ENCODE peak calls at places on chromosome 14, in seven cellular contexts. X is CD8-positive, alpha-beta memory T cell; G is A673; M is left lung; H is astrocyte; B is sigmoid colon; K is tibial artery. S is an unnamed sample.

GRCh38 chr14:70955543-70956480 is 48.6 kb downstream of the PCNX1 start:
- DNase-seq in X (peak; percentile 23), G (peak; percentile 60), M (no peak), H (no peak), B (no peak), K (no peak), S (no peak)

GRCh38 chr14:24840204-24840893 is 206.4 kb upstream of the GZMB start:
- DNase-seq in X (no peak), G (no peak), M (no peak), H (peak; percentile 24), B (no peak), K (no peak), S (no peak)

GRCh38 chr14:103909531-103910261 is 18.6 kb upstream of the TDRD9 start:
- DNase-seq in X (no peak), G (no peak), M (no peak), H (no peak), B (no peak), K (no peak), S (no peak)

GRCh38 chr14:69346710-69347109 is 51.4 kb downstream of the ERH start:
- DNase-seq in X (no peak), G (peak; percentile 48), M (no peak), H (no peak), B (no peak), K (no peak), S (no peak)

GRCh38 chr14:60212503-60213371 is 36.3 kb upstream of the PPM1A start:
- DNase-seq in X (no peak), G (no peak), M (no peak), H (no peak), B (no peak), K (no peak), S (no peak)

GRCh38 chr14:24834951-24835350 is 201.0 kb upstream of the GZMB start:
- DNase-seq in X (no peak), G (no peak), M (no peak), H (no peak), B (no peak), K (no peak), S (no peak)

GRCh38 chr14:92846162-92846897 is 52.2 kb downstream of the GOLGA5 start:
- DNase-seq in X (no peak), G (no peak), M (no peak), H (peak; percentile 79), B (no peak), K (no peak), S (no peak)

GRCh38 chr14:61466905-61467280 is 145.5 kb downstream of the PRKCH start:
- DNase-seq in X (no peak), G (no peak), M (no peak), H (no peak), B (no peak), K (no peak), S (no peak)

GRCh38 chr14:90760591-90761316 is 55.5 kb downstream of the TTC7B start:
- DNase-seq in X (no peak), G (peak; percentile 70), M (no peak), H (peak; percentile 10), B (no peak), K (no peak), S (no peak)

GRCh38 chr14:103540816-103541493 is 12.0 kb downstream of the TRMT61A start:
- DNase-seq in X (no peak), G (no peak), M (no peak), H (no peak), B (peak; percentile 72), K (no peak), S (no peak)

GRCh38 chr14:99609245-99610117 is 5.5 kb upstream of the CCDC85C start:
- DNase-seq in X (no peak), G (no peak), M (no peak), H (no peak), B (no peak), K (no peak), S (no peak)

GRCh38 chr14:22544881-22545420 is 44.1 kb downstream of the DAD1 start:
- DNase-seq in X (no peak), G (peak; percentile 67), M (no peak), H (no peak), B (no peak), K (no peak), S (no peak)

GRCh38 chr14:26597136-26598080 is at the start of gene NOVA1:
- DNase-seq in X (no peak), G (no peak), M (no peak), H (peak; percentile 18), B (peak; percentile 72), K (peak; percentile 66), S (peak; percentile 75)

GRCh38 chr14:95463173-95463901 is 53.1 kb downstream of the SYNE3 start:
- DNase-seq in X (peak; percentile 9), G (no peak), M (no peak), H (no peak), B (no peak), K (no peak), S (no peak)
- H3K4me1 ChIP-seq in X (peaks cover 59% of the 10 kb centered on the region), G (peaks cover 6% of the 10 kb centered on the region), M (no peaks in the 10 kb centered on the region), H (peaks cover 12% of the 10 kb centered on the region), B (no peaks in the 10 kb centered on the region), K (peaks cover 12% of the 10 kb centered on the region), S (no peaks in the 10 kb centered on the region)

GRCh38 chr14:105045710-105046326 is 19.4 kb downstream of the GPR132 start:
- DNase-seq in X (peak; percentile 93), G (peak; percentile 90), M (peak; percentile 91), H (no peak), B (peak; percentile 94), K (peak; percentile 91), S (peak; percentile 90)

GRCh38 chr14:105050551-105050897 is 14.7 kb downstream of the GPR132 start:
- DNase-seq in X (no peak), G (peak; percentile 52), M (no peak), H (no peak), B (peak; percentile 63), K (no peak), S (peak; percentile 80)

GRCh38 chr14:105049753-105050550 is 15.3 kb downstream of the GPR132 start:
- DNase-seq in X (no peak), G (no peak), M (no peak), H (no peak), B (no peak), K (no peak), S (no peak)

GRCh38 chr14:105046891-105047282 is 18.3 kb downstream of the GPR132 start:
- DNase-seq in X (no peak), G (no peak), M (no peak), H (no peak), B (no peak), K (no peak), S (no peak)

GRCh38 chr14:105047283-105048016 is 17.8 kb downstream of the GPR132 start:
- DNase-seq in X (no peak), G (no peak), M (no peak), H (no peak), B (peak; percentile 66), K (no peak), S (no peak)
- H3K27ac ChIP-seq in X (no peak overlapping the region), G (no peak overlapping the region), M (no peak overlapping the region), H (no peak overlapping the region), B (no peak overlapping the region), K (no peak overlapping the region), S (no peak overlapping the region)

GRCh38 chr14:59208224-59208814 is 19.9 kb downstream of the DAAM1 start:
- DNase-seq in X (no peak), G (no peak), M (no peak), H (peak; percentile 89), B (no peak), K (no peak), S (no peak)
- H3K4me3 ChIP-seq in X (no peak overlapping the region), G (no peak overlapping the region), M (no peak overlapping the region), H (no peak overlapping the region), B (no peak overlapping the region), K (no peak overlapping the region), S (no peak overlapping the region)

GRCh38 chr14:68145539-68145938 is 326.0 kb downstream of the RAD51B start:
- DNase-seq in X (no peak), G (no peak), M (no peak), H (peak; percentile 45), B (no peak), K (no peak), S (no peak)
- H3K4me1 ChIP-seq in X (no peaks in the 10 kb centered on the region), G (peaks cover 49% of the 10 kb centered on the region), M (peaks cover 14% of the 10 kb centered on the region), H (peaks cover 48% of the 10 kb centered on the region), B (no peaks in the 10 kb centered on the region), K (peaks cover 69% of the 10 kb centered on the region), S (peaks cover 59% of the 10 kb centered on the region)

DNA sequence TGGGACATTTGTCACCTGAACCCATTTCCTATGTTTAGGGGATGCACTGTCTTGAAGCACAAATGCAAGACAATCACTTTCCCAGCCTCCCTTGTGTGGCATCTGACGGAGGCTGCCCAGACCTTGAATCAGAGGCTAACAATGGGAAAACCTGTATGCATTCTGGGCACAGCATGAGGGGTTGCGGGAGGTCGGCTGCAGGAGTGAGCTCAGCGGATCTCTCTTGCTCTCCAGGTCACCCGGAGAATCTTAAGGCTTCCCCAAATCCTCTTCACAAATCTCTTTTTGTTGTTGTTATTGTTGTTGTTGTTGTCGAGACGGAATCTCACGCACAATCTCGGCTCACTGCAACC is 15.3 kb downstream of the NFKBIA start:
- DNase-seq in X (no peak), G (no peak), M (no peak), H (no peak), B (no peak), K (no peak), S (no peak)
- H3K27ac ChIP-seq in X (no peak overlapping the region), G (no peak overlapping the region), M (no peak overlapping the region), H (no peak overlapping the region), B (no peak overlapping the region), K (no peak overlapping the region), S (no peak overlapping the region)

GRCh38 chr14:93963692-93964091 is 12.7 kb downstream of the ASB2 start:
- DNase-seq in X (no peak), G (no peak), M (no peak), H (no peak), B (no peak), K (no peak), S (no peak)
- H3K4me3 ChIP-seq in X (no peak overlapping the region), G (no peak overlapping the region), M (no peak overlapping the region), H (no peak overlapping the region), B (no peak overlapping the region), K (no peak overlapping the region), S (no peak overlapping the region)

DNA sequence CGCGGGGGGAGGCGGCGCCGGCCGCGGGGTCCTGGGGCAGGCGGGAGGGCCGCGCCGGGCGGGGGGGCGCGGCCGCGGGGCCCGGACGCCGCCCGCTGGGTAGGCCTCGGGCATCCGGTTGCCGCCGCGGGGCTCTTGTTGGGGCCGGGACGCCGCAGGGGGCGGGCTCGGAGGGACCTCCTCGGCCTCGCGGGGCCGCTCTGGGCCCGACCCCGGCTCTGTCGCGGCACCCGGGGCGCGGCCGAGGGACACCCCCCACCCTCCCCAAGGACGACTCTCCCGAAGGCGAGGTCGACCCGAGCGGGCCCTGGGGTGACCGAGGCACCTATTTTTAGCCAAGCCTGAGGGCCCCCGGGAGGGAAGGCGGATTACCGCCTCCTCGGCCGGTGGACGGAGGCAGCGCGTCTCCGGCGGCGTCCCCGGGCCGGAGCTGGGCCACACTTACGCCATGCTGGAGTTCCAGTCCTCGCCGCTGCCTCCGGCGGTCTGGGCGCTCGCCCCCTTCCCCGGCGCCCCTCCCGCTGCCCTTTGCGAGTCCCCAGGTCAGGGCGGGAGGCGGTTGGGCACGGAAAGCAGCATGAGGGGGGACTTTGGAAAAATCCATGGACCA is 499 bp downstream of the KTN1 start:
- DNase-seq in X (peak; percentile 62), G (peak; percentile 36), M (peak; percentile 43), H (no peak), B (peak; percentile 68), K (peak; percentile 75), S (peak; percentile 59)
- H3K4me1 ChIP-seq in X (peaks cover 46% of the 10 kb centered on the region), G (peaks cover 49% of the 10 kb centered on the region), M (peaks cover 10% of the 10 kb centered on the region), H (peaks cover 20% of the 10 kb centered on the region), B (no peaks in the 10 kb centered on the region), K (peaks cover 48% of the 10 kb centered on the region), S (peaks cover 27% of the 10 kb centered on the region)

GRCh38 chr14:77868552-77869300 is 68.8 kb downstream of the ADCK1 start:
- DNase-seq in X (no peak), G (no peak), M (no peak), H (no peak), B (no peak), K (no peak), S (no peak)
- H3K27ac ChIP-seq in X (no peak overlapping the region), G (no peak overlapping the region), M (no peak overlapping the region), H (no peak overlapping the region), B (no peak overlapping the region), K (no peak overlapping the region), S (no peak overlapping the region)